ENCODE peak calls at places on chromosomes 4 and X, in eight cellular contexts. T is testis, G is cardiac muscle cell, S is PC-3, H is uterus, U is ascending aorta, Z is endothelial cell of umbilical vein, E is colonic mucosa. Y is an unnamed sample.
A peak's percentile ranks its signal among the peaks of the same experiment; 100 is the strongest.

GRCh38 chrX:47170861-47171692 is 22.6 kb upstream of the UBA1 start:
- DNase-seq in Z (no peak), H (no peak), E (no peak), U (peak; percentile 61), S (no peak), T (no peak), G (no peak), Y (no peak)

GRCh38 chrX:56248492-56248891 is 16.3 kb downstream of the KLF8 start:
- DNase-seq in T (peak; percentile 57), E (peak; percentile 49), Z (peak; percentile 47), S (peak; percentile 60), U (no peak), G (peak; percentile 50), H (peak; percentile 46), Y (peak; percentile 49)

GRCh38 chr4:61375316-61375715 is 175.2 kb downstream of the ADGRL3 start:
- DNase-seq in H (no peak), U (no peak), Z (no peak), E (no peak), T (no peak), G (no peak), S (peak; percentile 58), Y (no peak)

GRCh38 chr4:24988776-24989175 is 42.0 kb downstream of the LGI2 start:
- DNase-seq in E (no peak), H (no peak), G (peak; percentile 46), Z (peak; percentile 61), U (no peak), T (peak; percentile 23), S (peak; percentile 65), Y (peak; percentile 62)

GRCh38 chrX:136162827-136163427 is 15.6 kb downstream of the FHL1 start:
- DNase-seq in S (peak; percentile 82), U (peak; percentile 78), G (peak; percentile 23), Z (peak; percentile 59), H (peak; percentile 57), E (peak; percentile 51), T (peak; percentile 36), Y (peak; percentile 42)

GRCh38 chr4:26723216-26723615 is 137.4 kb upstream of the STIM2 start:
- DNase-seq in H (no peak), E (no peak), T (no peak), Z (no peak), G (no peak), S (no peak), U (no peak), Y (no peak)

GRCh38 chr4:48315728-48316630 is 25.4 kb upstream of the SLAIN2 start:
- DNase-seq in E (peak; percentile 46), S (peak; percentile 63), G (peak; percentile 44), Z (peak; percentile 64), U (no peak), T (no peak), H (no peak), Y (peak; percentile 68)

GRCh38 chr4:61795998-61796397 is 595.9 kb downstream of the ADGRL3 start:
- DNase-seq in S (no peak), G (no peak), H (no peak), U (no peak), T (no peak), Z (no peak), E (no peak), Y (no peak)

GRCh38 chr4:173074501-173074946 is 94.1 kb upstream of the GALNT7 start:
- DNase-seq in G (no peak), U (no peak), T (no peak), S (peak; percentile 73), Z (no peak), E (no peak), H (peak; percentile 11), Y (peak; percentile 97)

GRCh38 chr4:140666889-140667614 is 89.1 kb downstream of the TBC1D9 start:
- DNase-seq in H (no peak), E (no peak), G (no peak), S (no peak), T (no peak), Z (no peak), U (no peak), Y (no peak)

GRCh38 chr4:164888096-164888495 is 11.1 kb downstream of the APELA start:
- DNase-seq in H (no peak), S (peak; percentile 14), T (no peak), E (no peak), Z (no peak), G (no peak), U (no peak), Y (no peak)

GRCh38 chr4:174522183-174523002 is at the start of gene HPGD:
- DNase-seq in H (peak; percentile 52), T (peak; percentile 67), Z (no peak), G (peak; percentile 76), S (peak; percentile 61), E (peak; percentile 78), U (peak; percentile 68), Y (no peak)

GRCh38 chr4:2511645-2512131 is 24.8 kb upstream of the FAM193A start:
- DNase-seq in E (no peak), T (no peak), G (no peak), Z (no peak), U (no peak), H (no peak), S (no peak), Y (no peak)

GRCh38 chr4:2507855-2508254 is 28.6 kb upstream of the FAM193A start:
- DNase-seq in U (no peak), Z (no peak), G (no peak), S (no peak), E (no peak), T (no peak), H (no peak), Y (no peak)

GRCh38 chr4:2503809-2504208 is 32.6 kb upstream of the FAM193A start:
- DNase-seq in Z (no peak), E (no peak), U (no peak), T (no peak), S (no peak), G (no peak), H (no peak), Y (no peak)

GRCh38 chr4:2510351-2511259 is 25.8 kb upstream of the FAM193A start:
- DNase-seq in E (no peak), Z (no peak), G (no peak), U (no peak), H (no peak), T (peak; percentile 42), S (no peak), Y (no peak)

DNA sequence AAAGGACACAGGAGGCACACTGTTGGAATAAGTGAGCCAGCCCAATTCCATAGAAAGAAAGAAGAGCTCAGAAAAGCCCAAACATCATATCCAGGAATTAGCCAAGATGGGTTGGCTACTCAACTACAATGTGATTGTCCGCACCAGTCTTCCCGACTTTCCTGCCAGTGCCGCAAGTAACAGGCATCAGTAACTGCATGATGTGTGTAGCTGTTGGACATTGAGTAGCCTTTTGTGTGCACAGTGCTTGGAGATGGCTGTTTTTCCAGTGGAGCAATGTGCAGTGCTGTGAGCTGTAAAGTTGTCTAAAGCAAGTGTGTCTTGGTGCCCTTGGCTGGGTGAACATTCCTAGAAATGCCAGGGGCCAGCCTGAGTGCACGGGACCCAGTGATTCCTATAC is 29.2 kb upstream of the FAM193A start:
- DNase-seq in E (no peak), S (no peak), Z (no peak), T (no peak), U (no peak), G (no peak), H (no peak), Y (no peak)
- H3K36me3 ChIP-seq in E (peaks cover 11% of the 10 kb centered on the region), S (peaks cover 12% of the 10 kb centered on the region), Z (peaks cover 12% of the 10 kb centered on the region), T (no peaks in the 10 kb centered on the region), U (peaks cover 21% of the 10 kb centered on the region), G (peaks cover 13% of the 10 kb centered on the region), H (no peaks in the 10 kb centered on the region), Y (peaks cover 14% of the 10 kb centered on the region)

DNA sequence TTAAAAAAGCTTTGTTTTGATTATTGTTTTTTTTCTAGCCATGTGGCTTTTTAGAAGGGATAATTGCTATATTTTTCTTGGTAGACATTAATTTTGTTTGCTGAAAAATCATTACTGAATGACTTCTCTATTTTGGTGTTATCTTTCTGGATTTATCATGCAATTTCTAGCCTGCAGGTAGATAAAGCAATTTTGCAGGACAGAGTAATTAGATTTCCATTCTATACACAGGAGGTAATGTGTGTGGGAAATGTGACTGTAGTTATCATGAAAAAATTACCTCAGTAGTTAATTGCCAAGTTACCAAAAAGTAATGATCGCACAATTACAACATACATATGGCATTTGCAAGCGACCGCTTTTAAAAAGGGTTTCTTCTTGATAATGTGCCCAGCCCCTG is 66.0 kb downstream of the KIT start:
- DNase-seq in E (no peak), H (no peak), G (no peak), Z (no peak), U (no peak), T (no peak), S (no peak), Y (no peak)
- H3K36me3 ChIP-seq in E (no peaks in the 10 kb centered on the region), H (no peaks in the 10 kb centered on the region), G (no peaks in the 10 kb centered on the region), Z (no peaks in the 10 kb centered on the region), U (no peaks in the 10 kb centered on the region), T (no peaks in the 10 kb centered on the region), S (no peaks in the 10 kb centered on the region), Y (no peaks in the 10 kb centered on the region)

GRCh38 chrX:148572332-148572731 is 71.9 kb downstream of the AFF2 start:
- DNase-seq in U (no peak), Z (no peak), E (no peak), T (no peak), G (no peak), S (no peak), H (no peak), Y (no peak)

GRCh38 chrX:148567229-148567628 is 66.8 kb downstream of the AFF2 start:
- DNase-seq in H (no peak), Z (no peak), E (no peak), S (no peak), T (no peak), G (peak; percentile 59), U (no peak), Y (peak; percentile 85)

GRCh38 chrX:148573119-148573518 is 72.7 kb downstream of the AFF2 start:
- DNase-seq in G (peak; percentile 5), E (no peak), S (no peak), T (no peak), H (no peak), Z (no peak), U (no peak), Y (no peak)

GRCh38 chrX:148567779-148568178 is 67.4 kb downstream of the AFF2 start:
- DNase-seq in U (no peak), H (no peak), G (no peak), S (no peak), Z (no peak), T (no peak), E (no peak), Y (peak; percentile 18)

DNA sequence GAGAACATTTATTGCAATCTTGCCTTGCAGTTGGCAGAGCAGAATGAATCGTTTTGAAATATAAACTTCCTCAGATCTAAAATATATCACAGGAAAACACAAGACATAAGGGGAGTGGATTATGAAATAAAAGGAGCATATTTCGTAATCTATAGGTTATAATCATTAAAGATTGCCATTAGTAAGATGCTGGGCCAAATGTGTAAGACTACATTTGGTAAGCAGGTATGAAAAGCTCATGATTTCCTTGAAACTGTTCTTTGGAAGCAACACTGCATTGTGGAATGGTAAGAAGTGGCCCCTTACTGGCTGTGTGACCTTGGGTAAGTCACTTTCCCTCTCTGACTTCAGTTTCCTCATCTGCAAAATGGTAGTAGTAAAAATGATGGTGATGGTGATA is 68.3 kb downstream of the AFF2 start:
- DNase-seq in T (no peak), H (no peak), U (no peak), G (no peak), S (no peak), Z (no peak), E (no peak), Y (no peak)
- H3K36me3 ChIP-seq in T (no peaks in the 10 kb centered on the region), H (no peaks in the 10 kb centered on the region), U (no peaks in the 10 kb centered on the region), G (no peaks in the 10 kb centered on the region), S (no peaks in the 10 kb centered on the region), Z (no peaks in the 10 kb centered on the region), E (no peaks in the 10 kb centered on the region), Y (no peaks in the 10 kb centered on the region)

DNA sequence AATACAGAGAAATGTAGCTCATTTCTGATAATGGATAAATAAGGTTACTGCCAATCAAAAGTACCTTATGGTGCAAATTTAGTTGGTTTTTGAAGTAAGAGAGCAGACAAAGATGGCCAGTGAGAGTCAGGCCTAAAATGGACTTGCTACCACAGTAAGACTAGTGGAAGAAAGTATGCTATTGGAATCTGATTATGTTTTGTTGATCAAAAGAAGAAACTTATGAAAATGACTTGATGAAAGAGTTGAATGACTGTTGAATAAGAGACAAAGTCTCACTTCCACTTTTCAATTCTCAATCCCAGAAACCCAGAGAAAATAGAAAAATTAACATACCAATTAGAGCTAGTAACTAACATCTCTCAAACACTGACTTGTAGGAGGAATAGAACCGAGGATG is 737.8 kb upstream of the INTU start:
- DNase-seq in S (no peak), G (no peak), U (no peak), H (no peak), T (no peak), E (no peak), Z (no peak), Y (no peak)
- H3K36me3 ChIP-seq in S (no peaks in the 10 kb centered on the region), G (no peaks in the 10 kb centered on the region), U (no peaks in the 10 kb centered on the region), H (no peaks in the 10 kb centered on the region), T (no peaks in the 10 kb centered on the region), E (no peaks in the 10 kb centered on the region), Z (no peaks in the 10 kb centered on the region), Y (no peaks in the 10 kb centered on the region)